ENCODE peak calls at places on chromosomes 4 and X, in seven cellular contexts. I, H, Z, P, V, J and N are unnamed samples.

GRCh38 chrX:56733459-56734046 is 4.5 kb downstream of the NBDY start:
- DNase-seq in J (peak; percentile 65), H (peak; percentile 53), I (peak; percentile 54), Z (peak; percentile 13), V (no peak), P (peak; percentile 15), N (peak; percentile 58)

GRCh38 chr4:113434247-113434587 is 327.3 kb downstream of the CAMK2D start:
- DNase-seq in P (no peak), V (no peak), J (peak; percentile 41), I (no peak), H (no peak), Z (peak; percentile 68), N (no peak)

GRCh38 chr4:2786152-2786671 is 6.7 kb upstream of the SH3BP2 start:
- DNase-seq in I (no peak), J (no peak), V (no peak), Z (no peak), P (no peak), H (no peak), N (no peak)

GRCh38 chr4:10571896-10572295 is 112.7 kb downstream of the CLNK start:
- DNase-seq in H (no peak), Z (peak; percentile 33), J (no peak), V (no peak), I (peak; percentile 35), P (no peak), N (no peak)

GRCh38 chrX:135639066-135639815 is 74.2 kb upstream of the CT45A1 start:
- DNase-seq in I (no peak), J (no peak), H (no peak), V (no peak), Z (no peak), P (no peak), N (no peak)

GRCh38 chr4:185562531-185562930 is 27.2 kb upstream of the PDLIM3 start:
- DNase-seq in J (no peak), I (no peak), Z (no peak), H (no peak), V (no peak), P (no peak), N (no peak)

GRCh38 chr4:38928886-38929285 is 61.3 kb downstream of the FAM114A1 start:
- DNase-seq in P (no peak), H (no peak), V (no peak), I (no peak), J (no peak), Z (no peak), N (no peak)

GRCh38 chrX:129823115-129823514 is 20.6 kb downstream of the ZDHHC9 start:
- DNase-seq in I (no peak), Z (peak; percentile 10), V (no peak), H (peak; percentile 58), J (peak; percentile 40), P (peak; percentile 48), N (no peak)

GRCh38 chr4:72567821-72568620 is 1.0 kb downstream of the ADAMTS3 start:
- DNase-seq in J (peak; percentile 86), I (peak; percentile 72), H (peak; percentile 44), P (peak; percentile 72), V (peak; percentile 40), Z (peak; percentile 93), N (peak; percentile 92)

GRCh38 chr4:39043058-39043696 is 11.0 kb upstream of the TMEM156 start:
- DNase-seq in I (peak; percentile 49), V (no peak), H (peak; percentile 61), Z (peak; percentile 65), P (no peak), J (peak; percentile 88), N (no peak)

GRCh38 chr4:10192331-10192730 is 75.7 kb upstream of the WDR1 start:
- DNase-seq in V (no peak), I (no peak), H (no peak), Z (no peak), J (no peak), P (no peak), N (no peak)

GRCh38 chr4:155758500-155759371 is at the start of gene GUCY1B1:
- DNase-seq in H (peak; percentile 86), P (peak; percentile 42), Z (peak; percentile 96), J (peak; percentile 93), V (peak; percentile 95), I (peak; percentile 94), N (peak; percentile 99)

GRCh38 chr4:113109106-113109740 is 59.8 kb downstream of the ANK2 start:
- DNase-seq in P (no peak), Z (no peak), V (no peak), H (no peak), J (no peak), I (no peak), N (no peak)

GRCh38 chrX:2928583-2929434 is at the start of gene ARSD:
- DNase-seq in I (peak; percentile 85), V (peak; percentile 89), H (peak; percentile 97), P (no peak), J (peak; percentile 89), Z (peak; percentile 96), N (peak; percentile 96)

GRCh38 chr4:79088991-79089705 is 149.9 kb upstream of the PAQR3 start:
- DNase-seq in Z (no peak), V (no peak), H (no peak), I (no peak), P (no peak), J (no peak), N (no peak)

GRCh38 chrX:153667281-153667831 is 6.3 kb downstream of the PNCK start:
- DNase-seq in Z (no peak), I (no peak), P (no peak), J (no peak), V (no peak), H (no peak), N (peak; percentile 78)

GRCh38 chrX:11766487-11766886 is 8.4 kb downstream of the MSL3 start:
- DNase-seq in Z (no peak), H (no peak), J (no peak), V (no peak), I (no peak), P (no peak), N (no peak)

GRCh38 chr4:40980318-40980883 is 230.6 kb downstream of the NSUN7 start:
- DNase-seq in V (no peak), Z (no peak), J (peak; percentile 37), I (no peak), P (no peak), H (no peak), N (no peak)

GRCh38 chr4:24024597-24024996 is 134.8 kb upstream of the PPARGC1A start:
- DNase-seq in Z (no peak), V (no peak), I (no peak), H (no peak), P (no peak), J (peak; percentile 39), N (no peak)

GRCh38 chr4:7805533-7806079 is 134.1 kb downstream of the AFAP1 start:
- DNase-seq in H (peak; percentile 95), I (peak; percentile 83), Z (peak; percentile 98), J (peak; percentile 67), P (no peak), V (no peak), N (peak; percentile 77)

GRCh38 chr4:1535926-1536578 is 129.8 kb upstream of the NKX1-1 start:
- DNase-seq in H (no peak), I (no peak), Z (no peak), V (peak; percentile 6), P (no peak), J (no peak), N (no peak)

GRCh38 chrX:57132046-57132445 is 5.2 kb downstream of the SPIN2A start:
- DNase-seq in P (no peak), I (no peak), Z (no peak), H (no peak), V (no peak), J (no peak), N (no peak)

GRCh38 chr4:161717084-161717483 is 446.7 kb downstream of the FSTL5 start:
- DNase-seq in Z (no peak), V (no peak), P (no peak), I (no peak), J (no peak), H (no peak), N (no peak)

GRCh38 chr4:23717528-23718248 is 172.2 kb downstream of the PPARGC1A start:
- DNase-seq in Z (peak; percentile 36), V (no peak), J (peak; percentile 27), P (peak; percentile 72), I (peak; percentile 15), H (peak; percentile 25), N (peak; percentile 88)

GRCh38 chrX:24945009-24945408 is 70.8 kb downstream of the ARX start:
- DNase-seq in P (no peak), I (no peak), Z (no peak), H (no peak), V (no peak), J (no peak), N (no peak)

GRCh38 chr4:30258949-30259348 is 461.2 kb upstream of the PCDH7 start:
- DNase-seq in H (no peak), P (no peak), Z (no peak), J (no peak), V (no peak), I (no peak), N (no peak)
- H3K27ac ChIP-seq in H (no peak overlapping the region), P (no peak overlapping the region), Z (no peak overlapping the region), J (no peak overlapping the region), V (no peak overlapping the region), I (no peak overlapping the region), N (no peak overlapping the region)

GRCh38 chrX:23888887-23889501 is 18.7 kb downstream of the APOO start:
- DNase-seq in J (peak; percentile 35), I (no peak), P (no peak), Z (peak; percentile 46), V (no peak), H (peak; percentile 82), N (no peak)
- H3K27ac ChIP-seq in J (peak overlapping the region; percentile 65), I (peak overlapping the region; percentile 85), P (no peak overlapping the region), Z (no peak overlapping the region), V (no peak overlapping the region), H (peak overlapping the region; percentile 88), N (peak overlapping the region; percentile 79)

DNA sequence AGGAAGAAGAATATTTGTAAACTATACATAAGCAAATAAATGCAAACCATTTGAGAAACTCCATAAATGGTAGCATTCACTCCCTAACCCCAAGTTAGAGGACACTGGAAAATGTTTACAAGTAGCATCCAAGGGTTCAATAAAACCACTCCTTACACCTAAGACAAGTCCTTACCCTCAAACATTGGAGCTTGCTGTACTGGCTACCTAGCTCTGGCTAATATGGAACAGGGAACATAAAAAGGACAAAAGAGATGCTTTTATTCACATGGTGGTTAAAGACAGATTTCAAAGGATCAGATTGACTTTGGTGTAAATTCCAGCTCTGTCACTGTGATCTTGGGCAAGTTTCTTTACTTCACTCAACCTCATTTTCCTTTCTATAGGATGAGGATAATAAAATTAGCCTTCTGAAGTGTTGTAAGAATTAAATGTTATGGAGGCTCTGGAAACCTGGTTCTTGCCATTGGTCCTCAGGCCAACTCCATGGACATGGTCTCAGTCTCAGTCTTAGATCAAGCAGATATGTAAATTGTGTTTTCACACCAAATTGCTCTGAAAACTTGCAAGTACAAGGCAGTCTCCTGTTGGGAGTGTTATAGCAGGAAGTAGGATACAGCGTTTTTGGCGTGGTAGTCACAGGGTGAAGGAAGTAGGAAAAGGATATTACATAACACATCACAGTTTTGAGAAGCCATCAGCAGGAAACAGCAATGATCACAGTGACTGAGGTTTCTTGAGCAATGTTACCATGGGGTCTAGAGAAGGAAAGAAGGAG is 3.3 kb downstream of the CXCL1 start:
- DNase-seq in H (no peak), I (no peak), P (no peak), J (peak; percentile 66), Z (no peak), V (no peak), N (no peak)
- H3K27ac ChIP-seq in H (no peak overlapping the region), I (no peak overlapping the region), P (no peak overlapping the region), J (peak overlapping the region; percentile 65), Z (no peak overlapping the region), V (peak overlapping the region; percentile 63), N (no peak overlapping the region)

DNA sequence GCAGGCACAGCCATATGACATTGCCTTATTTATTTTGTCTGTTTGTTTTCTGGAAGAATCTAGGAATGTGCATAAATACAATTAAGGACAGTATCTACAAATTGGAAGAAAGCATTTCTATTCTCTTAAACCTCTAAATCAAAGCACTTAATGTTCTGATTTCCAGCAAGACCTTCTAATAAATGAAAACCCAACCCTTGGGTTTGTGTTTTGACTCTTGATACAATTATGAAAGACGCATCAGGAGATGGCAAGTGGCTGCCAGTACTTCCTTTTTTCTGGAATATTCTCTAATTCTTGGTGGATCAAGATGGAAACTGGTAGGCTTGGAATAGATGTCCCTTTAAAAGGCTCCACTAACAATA is 428 bp upstream of the CPE start:
- DNase-seq in H (no peak), I (no peak), Z (no peak), J (no peak), V (no peak), P (no peak), N (peak; percentile 34)
- H3K27ac ChIP-seq in H (no peak overlapping the region), I (no peak overlapping the region), Z (no peak overlapping the region), J (peak overlapping the region; percentile 80), V (peak overlapping the region; percentile 51), P (no peak overlapping the region), N (no peak overlapping the region)